ENCODE peak calls at places on chromosomes 5 and 9, in five cellular contexts. B is testis, Y is stomach, G is tibial nerve, T is hepatocyte. D is an unnamed sample.

GRCh38 chr9:99807276-99807852 is 14.3 kb upstream of the NR4A3 start:
- DNase-seq in B (peak; percentile 82), Y (peak; percentile 83), G (peak; percentile 81), T (peak; percentile 79), D (peak; percentile 76)

GRCh38 chr5:150263801-150264621 is 25.6 kb downstream of the CAMK2A start:
- DNase-seq in B (no peak), Y (peak; percentile 72), G (peak; percentile 12), T (peak; percentile 56), D (no peak)

GRCh38 chr9:136328622-136329041 is 1.3 kb downstream of the GPSM1 start:
- DNase-seq in B (peak; percentile 45), Y (no peak), G (no peak), T (peak; percentile 73), D (no peak)

GRCh38 chr5:64229163-64229774 is 63.6 kb downstream of the RNF180 start:
- DNase-seq in B (no peak), Y (no peak), G (no peak), T (peak; percentile 60), D (no peak)

GRCh38 chr5:41707853-41708603 is 162.2 kb downstream of the OXCT1 start:
- DNase-seq in B (no peak), Y (no peak), G (no peak), T (no peak), D (no peak)

GRCh38 chr9:37543468-37543867 is 32.7 kb downstream of the FBXO10 start:
- DNase-seq in B (no peak), Y (no peak), G (no peak), T (no peak), D (no peak)

GRCh38 chr5:32090026-32090754 is 83.9 kb downstream of the GOLPH3 start:
- DNase-seq in B (no peak), Y (no peak), G (no peak), T (no peak), D (peak; percentile 53)

GRCh38 chr5:3862906-3863305 is 267.3 kb downstream of the IRX1 start:
- DNase-seq in B (no peak), Y (no peak), G (no peak), T (no peak), D (no peak)

GRCh38 chr5:120228262-120229031 is 235.7 kb upstream of the PRR16 start:
- DNase-seq in B (peak; percentile 13), Y (no peak), G (no peak), T (no peak), D (no peak)

GRCh38 chr5:127440831-127441230 is 76.6 kb upstream of the PRRC1 start:
- DNase-seq in B (no peak), Y (no peak), G (no peak), T (no peak), D (no peak)

GRCh38 chr9:84669293-84670105 is at the start of gene NTRK2:
- DNase-seq in B (peak; percentile 45), Y (no peak), G (peak; percentile 19), T (peak; percentile 36), D (no peak)

GRCh38 chr5:100780376-100780870 is 122.7 kb downstream of the ST8SIA4 start:
- DNase-seq in B (no peak), Y (no peak), G (no peak), T (no peak), D (no peak)

GRCh38 chr5:173329370-173330150 is 1.3 kb upstream of the STC2 start:
- DNase-seq in B (no peak), Y (no peak), G (no peak), T (peak; percentile 81), D (no peak)

GRCh38 chr9:93465853-93466252 is 12.5 kb upstream of the FAM120AOS start:
- DNase-seq in B (no peak), Y (peak; percentile 54), G (no peak), T (no peak), D (no peak)

GRCh38 chr9:69667306-69667705 is 4.9 kb downstream of the APBA1 start:
- DNase-seq in B (no peak), Y (no peak), G (no peak), T (no peak), D (no peak)

GRCh38 chr5:95961617-95962474 is at the start of gene ELL2:
- DNase-seq in B (peak; percentile 99), Y (peak; percentile 100), G (peak; percentile 97), T (peak; percentile 99), D (peak; percentile 100)
- H3K4me1 ChIP-seq in B (peaks cover 1% of the 10 kb centered on the region), Y (peaks cover 56% of the 10 kb centered on the region), G (peaks cover 13% of the 10 kb centered on the region), T (peaks cover 2% of the 10 kb centered on the region), D (no peaks in the 10 kb centered on the region)

GRCh38 chr5:171629221-171630005 is 156.2 kb upstream of the SMIM23 start:
- DNase-seq in B (no peak), Y (no peak), G (no peak), T (no peak), D (no peak)

GRCh38 chr5:171630047-171630669 is 155.5 kb upstream of the SMIM23 start:
- DNase-seq in B (peak; percentile 45), Y (peak; percentile 34), G (no peak), T (peak; percentile 81), D (peak; percentile 64)

GRCh38 chr5:171628344-171628743 is 157.3 kb upstream of the SMIM23 start:
- DNase-seq in B (no peak), Y (no peak), G (peak; percentile 18), T (no peak), D (no peak)

GRCh38 chr5:171632618-171633017 is 153.0 kb upstream of the SMIM23 start:
- DNase-seq in B (no peak), Y (no peak), G (no peak), T (no peak), D (no peak)

GRCh38 chr5:171630670-171631065 is 154.9 kb upstream of the SMIM23 start:
- DNase-seq in B (no peak), Y (no peak), G (no peak), T (no peak), D (no peak)
- H3K27ac ChIP-seq in B (no peak overlapping the region), Y (no peak overlapping the region), G (no peak overlapping the region), T (no peak overlapping the region), D (no peak overlapping the region)

DNA sequence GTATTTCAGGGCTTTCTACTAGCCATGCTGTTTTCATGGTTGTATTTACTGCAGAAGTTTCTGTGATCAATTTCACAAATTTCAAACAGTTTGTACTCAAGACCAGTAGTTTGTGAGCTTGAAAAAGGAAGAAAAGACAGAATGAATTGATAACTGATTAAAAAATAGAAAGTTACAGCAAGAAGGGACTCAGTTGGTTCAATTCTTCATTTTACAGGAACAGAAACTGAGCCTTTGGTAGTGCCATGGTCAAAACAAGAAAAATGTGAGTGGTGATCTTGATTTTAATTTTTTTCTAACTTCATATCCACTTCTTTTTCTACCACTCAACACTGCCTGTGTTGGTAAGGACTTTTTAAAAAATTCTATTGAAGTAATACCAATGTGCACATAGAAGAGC is 206.6 kb upstream of the NREP start:
- DNase-seq in B (no peak), Y (no peak), G (no peak), T (no peak), D (no peak)
- H3K4me1 ChIP-seq in B (no peaks in the 10 kb centered on the region), Y (no peaks in the 10 kb centered on the region), G (no peaks in the 10 kb centered on the region), T (no peaks in the 10 kb centered on the region), D (no peaks in the 10 kb centered on the region)

DNA sequence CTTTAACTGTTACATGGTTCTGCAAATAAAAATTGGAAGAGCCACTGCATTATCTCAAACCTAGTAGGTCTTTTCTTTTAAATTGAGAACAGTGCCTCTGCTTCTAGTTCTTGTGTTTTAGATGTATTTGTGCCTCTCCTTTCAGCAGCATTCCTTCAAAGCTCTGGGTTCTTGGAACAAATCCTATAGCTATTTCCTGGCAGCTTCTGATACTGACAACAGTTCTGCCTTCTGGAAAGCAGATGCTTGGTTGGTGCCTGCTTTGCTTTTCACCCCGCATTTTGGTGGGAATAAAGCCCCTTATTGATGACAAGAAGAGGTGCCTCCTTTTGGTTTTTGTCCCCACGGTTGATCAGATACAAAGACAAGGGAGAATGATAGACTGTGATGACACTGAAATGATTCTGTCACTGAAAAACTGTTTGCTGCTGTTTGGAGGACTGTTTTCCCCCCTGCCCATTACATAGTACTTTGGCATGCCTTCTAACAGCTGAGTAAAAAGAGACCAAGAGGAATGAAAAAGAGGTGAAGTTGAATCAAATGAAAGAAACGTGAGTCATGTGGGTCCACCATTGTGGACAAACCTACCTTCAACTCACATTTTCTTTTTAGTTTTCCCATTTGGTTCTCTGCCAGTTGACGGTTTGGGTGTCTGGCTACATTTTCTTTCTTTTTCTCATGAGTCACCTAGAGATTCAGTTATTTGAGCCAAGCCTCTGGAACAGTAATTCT is 5.6 kb downstream of the PTCD2 start:
- DNase-seq in B (no peak), Y (no peak), G (no peak), T (no peak), D (no peak)
- H3K27ac ChIP-seq in B (no peak overlapping the region), Y (no peak overlapping the region), G (no peak overlapping the region), T (peak overlapping the region; percentile 17), D (no peak overlapping the region)

DNA sequence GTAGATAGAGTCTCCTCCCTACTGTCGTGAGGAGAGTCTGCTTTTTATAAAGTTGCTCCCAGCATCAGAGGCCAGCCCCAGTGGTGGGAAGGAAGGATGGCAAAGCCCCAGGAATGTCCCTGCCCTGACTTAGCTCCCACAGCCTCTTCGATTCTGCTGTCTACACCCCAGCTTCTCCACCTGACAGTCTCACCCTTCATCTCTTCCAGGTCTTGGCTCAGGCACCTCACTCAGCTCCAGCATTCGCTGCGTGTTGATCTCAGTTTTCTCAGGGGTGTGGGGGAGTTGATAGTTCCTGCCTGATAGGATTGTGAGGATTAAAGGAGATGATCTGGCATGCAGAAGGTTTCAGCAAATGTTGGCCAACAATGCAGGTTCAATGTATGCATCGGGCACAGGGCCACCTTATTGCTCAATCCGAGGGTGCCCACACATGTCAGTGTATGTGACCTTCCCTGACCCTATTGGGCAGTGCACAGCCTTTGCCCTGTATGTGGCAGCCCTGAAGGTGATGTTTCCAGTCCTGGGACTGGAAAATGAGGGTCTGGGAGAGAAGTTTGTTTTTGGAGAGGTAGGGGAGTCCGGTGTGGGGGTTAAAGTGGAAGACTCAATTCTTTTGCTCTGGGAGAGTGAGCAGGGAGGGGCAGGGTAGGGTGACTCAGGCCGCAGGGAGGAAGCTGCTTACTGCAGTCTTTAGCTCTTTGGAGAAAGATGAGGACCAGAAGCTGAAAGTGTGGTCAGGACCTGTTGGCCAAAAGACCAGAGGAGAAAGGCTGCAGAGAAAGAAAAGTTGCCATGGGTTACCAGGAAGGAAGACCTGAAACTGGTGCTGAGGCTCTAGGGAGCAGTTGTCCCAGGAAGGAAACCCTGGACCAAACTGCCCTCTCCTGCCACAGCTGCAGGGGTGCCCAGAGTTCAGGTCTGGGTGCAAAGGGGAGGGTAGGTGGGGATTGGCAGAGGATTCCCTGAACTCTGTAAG is 153.2 kb downstream of the MACROH2A1 start:
- DNase-seq in B (no peak), Y (peak; percentile 23), G (no peak), T (no peak), D (peak; percentile 48)
- H3K4me1 ChIP-seq in B (no peaks in the 10 kb centered on the region), Y (peaks cover 59% of the 10 kb centered on the region), G (no peaks in the 10 kb centered on the region), T (peaks cover 46% of the 10 kb centered on the region), D (peaks cover 54% of the 10 kb centered on the region)

GRCh38 chr9:32580631-32581300 is 7.8 kb upstream of the NDUFB6 start:
- DNase-seq in B (peak; percentile 56), Y (no peak), G (no peak), T (no peak), D (no peak)
- H3K27ac ChIP-seq in B (peak overlapping the region; percentile 38), Y (no peak overlapping the region), G (no peak overlapping the region), T (no peak overlapping the region), D (no peak overlapping the region)

GRCh38 chr5:142310803-142311202 is 14.0 kb downstream of the SPRY4 start:
- DNase-seq in B (no peak), Y (no peak), G (no peak), T (no peak), D (no peak)
- H3K4me1 ChIP-seq in B (no peaks in the 10 kb centered on the region), Y (peaks cover 24% of the 10 kb centered on the region), G (peaks cover 6% of the 10 kb centered on the region), T (peaks cover 17% of the 10 kb centered on the region), D (no peaks in the 10 kb centered on the region)